ENCODE peak calls at places on chromosomes 13 and 19, in four cellular contexts. N is GM12878; J is naive thymus-derived CD4-positive, alpha-beta T cell; E is CD8-positive, alpha-beta T cell. O is an unnamed sample. For H3K9me3 and H3K4me1, the result is how much of the 10 kb centered on the place peaks cover.

GRCh38 chr13:61612192-61612591 is 196.5 kb upstream of the PCDH20 start:
- DNase-seq in N (no peak), J (no peak), E (no peak), O (no peak)

GRCh38 chr13:100394005-100394695 is 194.4 kb downstream of the GGACT start:
- DNase-seq in N (peak), J (peak), E (no peak), O (no peak)

GRCh38 chr19:36488118-36488815 is 1.1 kb downstream of the ZNF566 start:
- DNase-seq in N (no peak), J (no peak), E (no peak), O (no peak)

GRCh38 chr13:29361716-29362115 is 233.8 kb downstream of the SLC7A1 start:
- DNase-seq in N (no peak), J (no peak), E (no peak), O (no peak)

GRCh38 chr13:52926971-52927370 is 78.5 kb upstream of the PCDH8 start:
- DNase-seq in N (no peak), J (no peak), E (no peak), O (no peak)

GRCh38 chr13:108961542-108962125 is 332.2 kb downstream of the MYO16 start:
- DNase-seq in N (peak), J (no peak), E (no peak), O (no peak)

GRCh38 chr13:98280176-98280510 is 103.1 kb upstream of the RNF113B start:
- DNase-seq in N (no peak), J (no peak), E (no peak), O (no peak)

GRCh38 chr13:106355866-106356265 is 179.6 kb downstream of the EFNB2 start:
- DNase-seq in N (no peak), J (no peak), E (no peak), O (no peak)

GRCh38 chr19:16373539-16373938 is 48.9 kb downstream of the KLF2 start:
- DNase-seq in N (no peak), J (no peak), E (no peak), O (no peak)

GRCh38 chr19:54209748-54210494 is 9.3 kb downstream of the RPS9 start:
- DNase-seq in N (no peak), J (no peak), E (no peak), O (no peak)

GRCh38 chr13:32121316-32121715 is 89.7 kb downstream of the FRY start:
- DNase-seq in N (no peak), J (no peak), E (no peak), O (no peak)

DNA sequence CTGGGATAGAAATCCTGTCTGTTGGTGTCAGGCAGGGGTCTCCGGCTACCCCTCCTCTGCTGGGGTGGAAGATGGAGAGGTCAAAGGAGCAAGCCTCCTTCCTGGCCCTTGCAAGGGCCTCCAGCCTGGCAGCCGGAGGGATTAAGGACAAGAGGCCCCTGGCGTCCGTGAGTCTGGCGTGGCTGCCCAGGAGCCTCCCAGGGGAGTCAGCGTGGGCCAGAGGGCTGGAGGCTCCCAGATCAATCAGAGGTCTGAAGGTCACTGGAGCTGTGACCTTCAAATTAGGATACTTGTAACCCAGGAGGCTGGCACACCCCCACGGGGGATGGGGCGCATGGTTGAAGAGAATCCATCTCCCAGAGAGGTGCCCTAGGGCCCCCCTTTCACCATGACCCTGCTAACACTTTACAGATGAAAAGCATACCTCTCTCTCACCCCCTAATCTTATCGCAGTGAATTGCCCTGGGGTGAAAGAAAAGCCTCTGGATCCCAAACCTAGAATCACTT is 44.7 kb upstream of the PEG3 start:
- DNase-seq in N (no peak), J (no peak), E (no peak), O (no peak)
- H3K9me3 ChIP-seq in N (under half), J (under half), E (under half), O (under half)

GRCh38 chr19:51351266-51351990 is 9.5 kb upstream of the VSIG10L start:
- DNase-seq in N (no peak), J (no peak), E (no peak), O (no peak)
- H3K27ac ChIP-seq in N (no peak), J (no peak), E (no peak), O (no peak)

DNA sequence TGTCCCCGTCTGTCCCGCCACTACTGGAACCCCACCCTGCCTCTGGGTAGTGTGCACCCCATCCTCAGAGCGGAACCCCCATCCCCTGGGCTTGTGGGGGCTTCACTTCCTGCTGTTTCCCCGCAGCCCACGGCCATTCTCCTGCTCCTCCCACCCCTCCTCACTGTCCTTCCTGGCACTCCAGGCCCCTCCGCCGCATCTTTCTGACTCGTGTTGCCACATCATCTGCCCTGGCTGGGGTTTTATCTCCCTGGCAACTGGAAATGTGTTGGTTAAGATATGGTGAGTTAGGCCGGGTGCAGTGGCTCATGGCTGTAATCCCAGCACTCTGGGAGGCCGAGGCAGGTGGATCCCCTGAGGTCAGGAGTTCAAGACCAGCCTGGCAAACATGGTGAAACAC is 37.3 kb downstream of the KDM4B start:
- DNase-seq in N (no peak), J (no peak), E (no peak), O (no peak)
- H3K4me1 ChIP-seq in N (under half), J (under half), E (under half), O (under half)

DNA sequence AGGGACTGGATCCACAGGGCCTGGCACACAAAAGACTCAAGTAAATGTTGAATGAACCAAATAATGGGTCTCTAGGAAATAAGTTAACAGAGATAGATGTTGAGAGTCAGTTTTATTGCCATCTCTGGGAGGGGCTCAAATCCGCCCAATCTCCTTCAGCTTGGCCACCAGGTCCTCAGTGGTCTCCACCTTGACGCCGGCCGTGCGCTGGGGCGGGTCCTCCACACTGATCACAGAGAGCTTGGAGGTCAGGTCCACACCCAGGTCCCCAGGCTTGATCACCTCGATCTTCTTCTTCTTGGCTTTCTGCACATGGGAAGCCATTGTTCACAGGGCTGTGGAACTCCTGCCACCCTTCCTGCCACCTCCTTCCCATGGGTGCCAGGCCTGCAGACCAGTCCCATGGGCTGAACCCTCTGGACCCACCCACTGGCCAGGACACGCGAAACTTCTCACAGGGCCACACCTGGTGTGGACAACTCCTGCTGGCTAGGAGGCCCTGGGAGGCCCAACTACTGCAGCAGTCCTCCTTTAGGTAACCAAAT is 3.2 kb upstream of the VSIG10L start:
- DNase-seq in N (no peak), J (no peak), E (no peak), O (no peak)
- H3K9me3 ChIP-seq in N (under half), J (under half), E (under half), O (under half)

DNA sequence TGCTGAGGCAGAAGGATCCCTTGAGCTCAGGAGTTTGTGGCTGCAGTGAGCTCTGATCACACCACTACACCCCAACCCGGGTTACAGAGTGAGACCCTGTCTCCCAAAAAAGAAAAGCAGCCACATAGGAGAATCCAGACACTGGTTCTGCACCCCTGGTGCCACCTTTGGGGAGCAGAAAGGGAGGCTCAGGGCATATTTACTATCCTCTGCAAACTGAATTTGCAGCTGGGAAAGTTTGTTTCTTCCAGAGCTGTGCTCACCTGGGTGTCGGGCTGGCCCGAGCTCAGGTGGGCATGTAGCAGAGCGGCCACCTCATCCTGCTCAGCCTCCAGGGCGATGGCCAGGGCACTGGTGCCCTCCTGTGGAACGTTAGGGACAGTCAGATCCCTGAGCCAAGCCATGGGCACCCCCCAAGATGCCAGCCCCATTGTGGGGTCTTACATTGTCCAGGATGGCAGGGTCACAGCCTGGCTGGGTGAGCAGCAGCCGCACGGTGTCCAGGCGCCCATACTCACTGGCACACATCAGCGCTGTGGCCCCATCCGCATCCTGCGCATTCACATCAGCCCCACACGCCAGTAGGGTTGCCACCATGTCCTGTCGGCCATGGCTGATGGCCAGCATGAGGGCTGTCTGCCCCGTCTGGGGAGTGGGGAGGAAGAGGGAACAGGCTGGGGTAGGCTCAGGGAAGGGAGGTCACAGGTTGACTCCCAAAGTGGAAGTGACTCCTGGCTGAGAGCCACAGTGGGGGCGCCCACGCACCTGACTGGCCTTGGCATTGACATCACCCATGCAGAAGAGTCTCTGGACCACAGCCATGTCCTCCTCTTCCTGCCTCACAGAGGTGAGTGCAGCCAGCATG is 3.1 kb downstream of the RPS28 start:
- DNase-seq in N (no peak), J (no peak), E (no peak), O (no peak)
- H3K27ac ChIP-seq in N (no peak), J (no peak), E (no peak), O (no peak)

GRCh38 chr19:42272535-42272897 is 3.5 kb downstream of the CIC start:
- DNase-seq in N (no peak), J (no peak), E (no peak), O (no peak)
- H3K4me1 ChIP-seq in N (under half), J (under half), E (under half), O (under half)

GRCh38 chr19:48958006-48958405 is 3.3 kb downstream of the BAX start:
- DNase-seq in N (no peak), J (no peak), E (no peak), O (no peak)
- H3K9me3 ChIP-seq in N (under half), J (under half), E (under half), O (under half)

GRCh38 chr19:39030854-39031367 is 1.4 kb downstream of the FBXO27 start:
- DNase-seq in N (no peak), J (no peak), E (no peak), O (no peak)
- H3K27ac ChIP-seq in N (no peak), J (no peak), E (no peak), O (no peak)

GRCh38 chr13:114062341-114062740 is 70.1 kb downstream of the RASA3 start:
- DNase-seq in N (no peak), J (no peak), E (no peak), O (no peak)
- H3K4me1 ChIP-seq in N (under half), J (half or more), E (half or more), O (under half)

GRCh38 chr13:54301085-54301484 is 1272.5 kb downstream of the OLFM4 start:
- DNase-seq in N (no peak), J (no peak), E (no peak), O (no peak)

DNA sequence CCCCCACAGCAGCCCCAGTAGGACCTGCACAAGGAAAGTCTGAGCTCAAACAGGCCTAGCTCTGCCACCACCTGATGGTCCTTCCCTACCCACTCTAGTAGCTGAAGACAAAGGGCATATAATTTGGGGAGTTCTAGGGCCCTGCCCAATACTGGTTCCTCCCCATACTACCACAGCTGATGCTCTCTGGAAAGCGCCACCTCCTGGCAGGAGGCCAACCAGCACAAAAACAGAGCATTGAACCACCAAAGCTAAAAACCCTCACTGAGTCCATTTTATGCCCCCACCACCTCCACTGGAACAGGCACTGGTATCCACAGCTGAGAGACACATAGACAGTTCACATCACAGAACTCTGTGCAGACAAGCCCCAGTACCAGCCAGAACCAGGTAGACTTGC is 1276.8 kb downstream of the OLFM4 start:
- DNase-seq in N (no peak), J (no peak), E (no peak), O (no peak)
- H3K9me3 ChIP-seq in N (under half), J (under half), E (under half), O (under half)